ENCODE peak calls at places on chromosomes 3 and 15, in nine cellular contexts. N is caudate nucleus; P is PC-9; L is CD4-positive, alpha-beta memory T cell; H is WERI-Rb-1; D is body of pancreas; Q is GM23248; U is fibroblast of lung; V is IMR-90. W is an unnamed sample.

GRCh38 chr15:51424780-51425179 is 83.3 kb downstream of the GLDN start:
- DNase-seq in N (no peak), P (peak), L (no peak), H (no peak), D (no peak), Q (no peak), U (no peak), V (no peak), W (no peak)

GRCh38 chr15:65094294-65094995 is 17.9 kb downstream of the KBTBD13 start:
- DNase-seq in N (no peak), P (no peak), L (no peak), H (no peak), D (no peak), Q (no peak), U (no peak), V (no peak), W (peak)

GRCh38 chr15:68781766-68782588 is 38.7 kb downstream of the ANP32A start:
- DNase-seq in N (no peak), P (no peak), L (no peak), H (peak), D (no peak), Q (no peak), U (no peak), V (no peak), W (no peak)

GRCh38 chr15:90710436-90710835 is 6.7 kb upstream of the BLM start:
- DNase-seq in N (peak), P (no peak), L (no peak), H (no peak), D (no peak), Q (peak), U (no peak), V (no peak), W (no peak)

GRCh38 chr15:91853968-91854943 is 748 bp downstream of the SLCO3A1 start:
- DNase-seq in N (no peak), P (peak), L (peak), H (no peak), D (peak), Q (peak), U (peak), V (no peak), W (no peak)

GRCh38 chr3:115788921-115789470 is 165.7 kb downstream of the GAP43 start:
- DNase-seq in N (no peak), P (peak), L (no peak), H (no peak), D (no peak), Q (peak), U (peak), V (peak), W (no peak)

GRCh38 chr3:180690061-180690460 is 10.8 kb upstream of the CCDC39 start:
- DNase-seq in N (no peak), P (no peak), L (no peak), H (no peak), D (no peak), Q (peak), U (no peak), V (no peak), W (no peak)

GRCh38 chr15:62903437-62903836 is 139.1 kb upstream of the TPM1 start:
- DNase-seq in N (no peak), P (no peak), L (no peak), H (no peak), D (no peak), Q (no peak), U (no peak), V (no peak), W (no peak)

GRCh38 chr3:122679085-122679466 is 1.6 kb upstream of the PARP14 start:
- DNase-seq in N (peak), P (peak), L (peak), H (peak), D (peak), Q (peak), U (peak), V (peak), W (peak)

GRCh38 chr15:83112959-83113299 is 5.5 kb downstream of the TM6SF1 start:
- DNase-seq in N (no peak), P (no peak), L (no peak), H (no peak), D (no peak), Q (no peak), U (no peak), V (no peak), W (no peak)

GRCh38 chr3:97347780-97348179 is 416.8 kb upstream of the ARL6 start:
- DNase-seq in N (no peak), P (no peak), L (no peak), H (no peak), D (no peak), Q (no peak), U (no peak), V (no peak), W (no peak)

GRCh38 chr15:100152463-100152862 is 189.3 kb downstream of the ADAMTS17 start:
- DNase-seq in N (no peak), P (no peak), L (no peak), H (no peak), D (no peak), Q (no peak), U (no peak), V (no peak), W (no peak)

GRCh38 chr15:100150906-100151305 is 190.9 kb downstream of the ADAMTS17 start:
- DNase-seq in N (no peak), P (no peak), L (no peak), H (no peak), D (no peak), Q (no peak), U (no peak), V (no peak), W (no peak)

DNA sequence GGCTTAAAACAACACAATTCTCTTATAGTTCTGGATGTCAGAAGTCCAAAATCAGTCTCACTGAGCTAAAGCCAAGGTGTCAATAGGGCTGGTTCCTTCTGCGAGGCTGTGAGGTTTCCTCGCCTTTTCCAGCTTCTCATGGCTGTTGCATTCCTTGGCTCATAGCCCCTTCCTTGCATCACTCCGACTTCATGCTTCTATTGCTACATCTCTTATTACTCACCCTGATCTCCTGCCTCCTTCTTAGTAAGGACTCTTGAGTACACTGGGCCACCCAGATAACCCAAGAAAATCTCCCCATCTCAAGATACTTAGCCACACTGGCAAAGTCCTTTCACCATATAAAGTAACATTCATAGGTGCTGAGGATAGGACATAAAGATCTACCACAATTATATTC is 193.9 kb downstream of the ADAMTS17 start:
- DNase-seq in N (no peak), P (no peak), L (no peak), H (no peak), D (no peak), Q (no peak), U (peak), V (no peak), W (no peak)
- H3K27ac ChIP-seq in N (no peak), P (no peak), L (no peak), H (no peak), D (no peak), Q (no peak), U (no peak), V (no peak), W (no peak)

GRCh38 chr3:126391631-126392030 is 3.1 kb upstream of the CFAP100 start:
- DNase-seq in N (no peak), P (no peak), L (no peak), H (no peak), D (no peak), Q (no peak), U (no peak), V (no peak), W (no peak)

GRCh38 chr3:126389792-126390142 is 4.9 kb upstream of the CFAP100 start:
- DNase-seq in N (no peak), P (no peak), L (no peak), H (no peak), D (no peak), Q (no peak), U (no peak), V (no peak), W (no peak)

GRCh38 chr3:126390201-126390600 is 4.5 kb upstream of the CFAP100 start:
- DNase-seq in N (no peak), P (no peak), L (no peak), H (no peak), D (no peak), Q (no peak), U (no peak), V (no peak), W (no peak)

GRCh38 chr3:126392246-126392645 is 2.5 kb upstream of the CFAP100 start:
- DNase-seq in N (no peak), P (no peak), L (no peak), H (no peak), D (no peak), Q (no peak), U (no peak), V (no peak), W (no peak)

GRCh38 chr3:126390751-126391150 is 4.0 kb upstream of the CFAP100 start:
- DNase-seq in N (no peak), P (no peak), L (no peak), H (no peak), D (no peak), Q (no peak), U (no peak), V (no peak), W (no peak)
- H3K27ac ChIP-seq in N (no peak), P (no peak), L (no peak), H (no peak), D (no peak), Q (no peak), U (no peak), V (no peak), W (no peak)

GRCh38 chr3:141412087-141412935 is 44.0 kb downstream of the ZBTB38 start:
- DNase-seq in N (peak), P (peak), L (peak), H (no peak), D (peak), Q (peak), U (peak), V (peak), W (peak)
- H3K27ac ChIP-seq in N (peak), P (peak), L (peak), H (peak), D (peak), Q (peak), U (peak), V (peak), W (peak)

GRCh38 chr3:108292905-108293328 is 3.4 kb upstream of the HHLA2 start:
- DNase-seq in N (no peak), P (no peak), L (peak), H (no peak), D (no peak), Q (no peak), U (no peak), V (no peak), W (no peak)
- H3K27ac ChIP-seq in N (no peak), P (no peak), L (peak), H (no peak), D (no peak), Q (no peak), U (no peak), V (no peak), W (no peak)

DNA sequence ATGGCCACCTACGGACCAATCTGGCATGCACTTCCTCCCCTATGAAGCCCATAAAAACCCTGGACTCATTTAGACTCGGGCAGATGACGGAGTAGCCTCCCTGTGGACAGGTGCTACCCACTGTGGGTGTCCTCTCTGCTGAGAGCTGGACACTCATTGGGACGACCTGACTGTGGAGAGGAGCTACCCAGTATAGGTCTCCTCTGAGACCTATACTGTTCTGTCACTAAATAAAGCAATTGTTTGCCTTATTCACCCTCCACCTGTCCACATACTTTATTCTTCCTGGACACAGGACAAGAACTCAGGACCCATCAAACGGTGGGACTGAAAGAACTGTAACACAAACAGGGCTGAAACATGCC is 53.3 kb upstream of the CADM2 start:
- DNase-seq in N (no peak), P (no peak), L (no peak), H (no peak), D (no peak), Q (no peak), U (no peak), V (no peak), W (no peak)
- H3K27ac ChIP-seq in N (no peak), P (no peak), L (no peak), H (no peak), D (no peak), Q (no peak), U (no peak), V (no peak), W (no peak)

GRCh38 chr15:73997986-73998385 is 3.5 kb downstream of the PML start:
- DNase-seq in N (no peak), P (no peak), L (no peak), H (no peak), D (no peak), Q (no peak), U (no peak), V (no peak), W (no peak)
- H3K27ac ChIP-seq in N (no peak), P (no peak), L (peak), H (no peak), D (no peak), Q (peak), U (no peak), V (no peak), W (no peak)

GRCh38 chr3:72451840-72452239 is 396.4 kb downstream of the SHQ1 start:
- DNase-seq in N (no peak), P (no peak), L (no peak), H (no peak), D (no peak), Q (no peak), U (no peak), V (no peak), W (peak)

GRCh38 chr3:72449551-72449950 is 398.7 kb downstream of the SHQ1 start:
- DNase-seq in N (no peak), P (no peak), L (no peak), H (no peak), D (no peak), Q (peak), U (peak), V (no peak), W (no peak)

GRCh38 chr3:72448858-72449257 is 399.4 kb downstream of the SHQ1 start:
- DNase-seq in N (no peak), P (peak), L (no peak), H (no peak), D (no peak), Q (peak), U (peak), V (no peak), W (no peak)

GRCh38 chr3:72453686-72454085 is 394.6 kb downstream of the SHQ1 start:
- DNase-seq in N (no peak), P (no peak), L (no peak), H (no peak), D (no peak), Q (peak), U (no peak), V (no peak), W (no peak)

DNA sequence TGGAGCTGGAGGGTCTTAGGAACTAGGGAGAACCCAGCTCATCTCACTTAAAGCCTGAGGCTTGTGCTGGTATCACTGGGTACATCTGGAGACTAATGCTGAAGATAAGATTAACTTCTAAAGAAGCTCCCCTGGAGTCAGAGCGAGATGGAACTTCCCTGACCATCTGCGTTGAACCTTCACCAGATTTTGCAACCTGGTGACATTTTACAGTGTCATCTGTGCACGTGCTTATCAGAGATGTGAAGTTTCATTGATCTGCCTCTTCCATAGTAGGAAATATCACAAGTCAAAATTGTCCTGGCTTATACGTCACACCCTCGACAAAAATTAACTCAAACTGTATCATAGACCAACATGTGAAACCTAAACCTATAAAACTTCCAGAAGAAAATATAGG is 395.5 kb downstream of the SHQ1 start:
- DNase-seq in N (no peak), P (no peak), L (no peak), H (peak), D (no peak), Q (no peak), U (no peak), V (no peak), W (no peak)
- H3K27ac ChIP-seq in N (no peak), P (no peak), L (no peak), H (peak), D (no peak), Q (no peak), U (no peak), V (no peak), W (no peak)

DNA sequence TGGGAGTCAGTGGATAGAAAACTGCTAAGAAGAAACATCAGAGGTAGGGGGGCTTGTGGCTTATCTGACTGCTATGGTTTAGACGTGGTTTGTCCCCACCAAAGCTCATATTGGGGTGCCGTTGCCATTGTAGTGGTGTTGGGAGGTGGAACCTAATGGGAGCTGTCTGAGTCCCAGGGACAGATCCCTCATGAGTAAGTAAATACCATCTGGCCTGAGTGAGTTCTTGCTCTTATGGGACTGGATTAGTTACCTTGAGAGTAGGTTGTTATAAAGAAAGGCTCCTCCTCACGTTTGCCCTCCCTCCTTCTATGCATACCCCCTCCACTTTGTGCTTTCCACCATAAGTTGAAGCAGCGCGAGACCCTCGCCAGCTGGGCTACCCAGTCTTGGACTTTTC is 53.4 kb upstream of the VILL start:
- DNase-seq in N (no peak), P (no peak), L (no peak), H (no peak), D (no peak), Q (peak), U (no peak), V (no peak), W (no peak)
- H3K27ac ChIP-seq in N (no peak), P (peak), L (no peak), H (peak), D (peak), Q (peak), U (no peak), V (peak), W (no peak)

DNA sequence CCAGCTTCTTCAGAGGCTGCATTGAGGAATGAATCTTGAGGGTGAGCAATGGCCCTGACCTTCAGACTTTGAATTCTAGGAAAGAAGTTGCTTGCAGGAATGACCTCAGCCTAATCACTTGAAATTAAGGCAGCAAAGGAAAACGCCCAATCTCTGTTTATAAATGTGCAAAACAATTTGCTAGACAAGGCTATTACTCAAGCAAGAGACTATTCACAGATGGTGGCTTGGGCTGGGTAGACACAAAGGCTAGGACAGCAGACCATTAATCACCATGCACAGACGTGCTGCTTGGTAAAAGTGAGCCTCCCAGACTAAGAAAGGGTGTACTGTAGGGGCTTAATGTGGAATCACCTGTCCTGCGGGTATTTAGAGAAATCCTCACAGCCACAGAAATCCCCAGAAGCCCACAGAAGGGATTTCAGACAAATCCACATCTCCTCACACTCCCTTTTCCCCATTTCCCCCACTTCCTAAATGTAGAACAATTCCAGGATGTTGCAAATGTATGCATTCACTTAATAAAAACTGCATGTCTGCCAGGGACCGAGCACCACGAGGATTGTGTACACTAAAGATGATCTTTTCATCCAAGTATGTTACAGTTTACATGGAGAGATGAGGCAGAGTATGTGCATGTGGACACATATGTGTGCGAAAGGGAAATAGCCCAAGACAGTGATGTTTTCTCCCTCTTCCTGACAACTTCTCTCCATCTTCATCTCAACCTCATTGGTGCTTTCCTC is 259.5 kb downstream of the THSD4 start:
- DNase-seq in N (no peak), P (no peak), L (no peak), H (peak), D (no peak), Q (peak), U (peak), V (peak), W (peak)
- H3K27ac ChIP-seq in N (no peak), P (no peak), L (no peak), H (peak), D (no peak), Q (peak), U (peak), V (peak), W (peak)